ENCODE peak calls at places on chromosomes 12 and 14, in six cellular contexts. T is CD4-positive, alpha-beta memory T cell; F is A549; U is esophagus muscularis mucosa; B is AG04450; X is HCT116. K is an unnamed sample.

GRCh38 chr12:89333564-89334252 is 18.6 kb downstream of the DUSP6 start:
- DNase-seq in T (no peak), F (no peak), U (no peak), B (no peak), X (no peak), K (no peak)

GRCh38 chr14:23109769-23110168 is 5.0 kb upstream of the CIROP start:
- DNase-seq in T (no peak), F (no peak), U (no peak), B (no peak), X (no peak), K (no peak)

GRCh38 chr14:97401714-97402113 is 604.5 kb downstream of the VRK1 start:
- DNase-seq in T (no peak), F (no peak), U (no peak), B (no peak), X (no peak), K (no peak)

GRCh38 chr14:67166450-67166853 is 22.8 kb upstream of the GARIN2 start:
- DNase-seq in T (peak; percentile 39), F (no peak), U (no peak), B (peak; percentile 27), X (peak; percentile 24), K (no peak)

GRCh38 chr12:74535536-74535935 is 2.1 kb upstream of the ATXN7L3B start:
- DNase-seq in T (peak; percentile 44), F (no peak), U (no peak), B (no peak), X (no peak), K (no peak)

GRCh38 chr14:23286904-23287479 is 1.1 kb upstream of the HOMEZ start:
- DNase-seq in T (no peak), F (no peak), U (no peak), B (no peak), X (no peak), K (no peak)

GRCh38 chr14:64727551-64728071 is 23.4 kb downstream of the PLEKHG3 start:
- DNase-seq in T (no peak), F (no peak), U (no peak), B (no peak), X (no peak), K (no peak)

GRCh38 chr14:35534884-35535793 is 1.2 kb downstream of the INSM2 start:
- DNase-seq in T (peak; percentile 55), F (peak; percentile 33), U (no peak), B (peak; percentile 24), X (no peak), K (peak; percentile 82)

GRCh38 chr14:101411770-101412169 is 149.5 kb upstream of the DIO3 start:
- DNase-seq in T (no peak), F (no peak), U (no peak), B (no peak), X (no peak), K (no peak)

GRCh38 chr14:75022655-75023054 is 19.9 kb downstream of the EIF2B2 start:
- DNase-seq in T (no peak), F (peak; percentile 53), U (no peak), B (no peak), X (no peak), K (peak; percentile 57)

GRCh38 chr12:16008442-16008841 is 97.3 kb downstream of the DERA start:
- DNase-seq in T (no peak), F (no peak), U (no peak), B (no peak), X (no peak), K (no peak)

GRCh38 chr14:79573486-79573885 is 637.8 kb downstream of the DIO2 start:
- DNase-seq in T (no peak), F (no peak), U (no peak), B (peak; percentile 23), X (no peak), K (no peak)

GRCh38 chr12:14775652-14776020 is 27.6 kb downstream of the WBP11 start:
- DNase-seq in T (no peak), F (no peak), U (no peak), B (no peak), X (no peak), K (no peak)
- H3K4me3 ChIP-seq in T (no peak overlapping the region), F (peak overlapping the region; percentile 78), U (peak overlapping the region; percentile 91), B (peak overlapping the region; percentile 87), X (peak overlapping the region; percentile 64), K (peak overlapping the region; percentile 57)

GRCh38 chr12:110776410-110776809 is 33.7 kb upstream of the PPP1CC start:
- DNase-seq in T (no peak), F (no peak), U (no peak), B (no peak), X (no peak), K (no peak)

GRCh38 chr12:110778801-110779577 is 36.3 kb upstream of the PPP1CC start:
- DNase-seq in T (no peak), F (no peak), U (no peak), B (no peak), X (no peak), K (no peak)

GRCh38 chr12:110780448-110780847 is 37.8 kb upstream of the PPP1CC start:
- DNase-seq in T (peak; percentile 74), F (no peak), U (no peak), B (no peak), X (no peak), K (no peak)

GRCh38 chr12:110774824-110775223 is 32.1 kb upstream of the PPP1CC start:
- DNase-seq in T (no peak), F (no peak), U (no peak), B (no peak), X (no peak), K (no peak)

DNA sequence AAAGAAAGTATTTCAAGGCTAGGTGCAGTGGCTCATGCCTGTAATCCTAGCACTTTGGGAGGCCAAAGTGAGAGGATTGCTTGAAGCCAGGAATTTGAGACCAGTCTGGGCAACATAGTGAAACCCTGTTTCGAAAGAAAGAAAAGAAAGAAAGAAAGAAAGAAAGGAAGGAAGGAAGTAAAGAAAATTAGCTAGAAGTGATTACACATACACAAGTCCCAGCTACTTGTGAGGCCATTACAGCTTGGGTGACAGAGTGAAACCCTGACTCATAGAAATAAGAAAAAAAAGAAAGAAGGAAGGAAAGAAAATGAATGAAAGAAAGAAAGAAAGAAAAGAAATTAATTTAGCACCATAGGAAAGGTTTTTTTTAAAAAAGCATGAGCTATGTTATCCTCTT is 33.3 kb upstream of the PPP1CC start:
- DNase-seq in T (no peak), F (no peak), U (no peak), B (no peak), X (no peak), K (no peak)
- H3K4me3 ChIP-seq in T (no peak overlapping the region), F (no peak overlapping the region), U (no peak overlapping the region), B (no peak overlapping the region), X (no peak overlapping the region), K (no peak overlapping the region)

GRCh38 chr14:68958553-68958952 is 20.5 kb downstream of the ACTN1 start:
- DNase-seq in T (no peak), F (no peak), U (no peak), B (no peak), X (no peak), K (no peak)
- H3K4me3 ChIP-seq in T (no peak overlapping the region), F (no peak overlapping the region), U (peak overlapping the region; percentile 10), B (no peak overlapping the region), X (no peak overlapping the region), K (no peak overlapping the region)

GRCh38 chr14:53620890-53621289 is 335.7 kb downstream of the BMP4 start:
- DNase-seq in T (no peak), F (no peak), U (no peak), B (no peak), X (no peak), K (no peak)
- H3K4me3 ChIP-seq in T (no peak overlapping the region), F (no peak overlapping the region), U (no peak overlapping the region), B (no peak overlapping the region), X (no peak overlapping the region), K (no peak overlapping the region)

GRCh38 chr14:47606601-47607000 is 68.8 kb downstream of the MDGA2 start:
- DNase-seq in T (no peak), F (no peak), U (no peak), B (no peak), X (no peak), K (no peak)
- H3K4me3 ChIP-seq in T (no peak overlapping the region), F (no peak overlapping the region), U (no peak overlapping the region), B (no peak overlapping the region), X (no peak overlapping the region), K (no peak overlapping the region)